ENCODE peak calls at places on chromosome 5, in five cellular contexts. I, A, E, M and P are unnamed samples.

GRCh38 chr5:138686668-138687067 is 66.6 kb upstream of the CTNNA1 start:
- DNase-seq in M (no peak), I (no peak), A (no peak), E (peak), P (peak)

GRCh38 chr5:154202379-154203260 is 12.1 kb downstream of the GALNT10 start:
- DNase-seq in I (no peak), M (no peak), A (no peak), E (no peak), P (no peak)

GRCh38 chr5:170420809-170421412 is 31.7 kb upstream of the KCNMB1 start:
- DNase-seq in M (peak), E (peak), A (peak), I (peak), P (peak)

GRCh38 chr5:148830220-148830619 is 3.8 kb downstream of the ADRB2 start:
- DNase-seq in A (no peak), E (no peak), I (no peak), M (no peak), P (no peak)

GRCh38 chr5:135179308-135179980 is 145.4 kb upstream of the PITX1 start:
- DNase-seq in E (no peak), I (no peak), A (no peak), M (peak), P (no peak)

GRCh38 chr5:40915341-40915926 is 6.1 kb downstream of the C7 start:
- DNase-seq in A (no peak), I (no peak), E (no peak), M (no peak), P (no peak)

GRCh38 chr5:176887252-176887849 is 11.8 kb downstream of the HK3 start:
- DNase-seq in A (no peak), E (no peak), I (no peak), M (no peak), P (no peak)

GRCh38 chr5:142782976-142783539 is 12.9 kb downstream of the ARHGAP26 start:
- DNase-seq in E (no peak), M (no peak), A (no peak), I (no peak), P (no peak)

GRCh38 chr5:127080001-127080478 is 6.7 kb upstream of the C5orf63 start:
- DNase-seq in E (no peak), I (peak), M (peak), A (no peak), P (no peak)

GRCh38 chr5:32020971-32021370 is 153.1 kb downstream of the GOLPH3 start:
- DNase-seq in E (no peak), M (no peak), I (no peak), A (no peak), P (no peak)

GRCh38 chr5:1227669-1228068 is 2.5 kb downstream of the SLC6A18 start:
- DNase-seq in A (peak), M (no peak), E (peak), I (peak), P (no peak)

GRCh38 chr5:155953335-155953734 is 373.6 kb upstream of the SGCD start:
- DNase-seq in A (no peak), E (peak), M (peak), I (no peak), P (no peak)

GRCh38 chr5:892390-893136 is at the start of the genes BRD9 and TRIP13:
- DNase-seq in M (peak), E (peak), I (peak), A (peak), P (peak)

GRCh38 chr5:134092875-134093274 is 21.6 kb upstream of the TCF7 start:
- DNase-seq in M (no peak), A (no peak), E (peak), I (peak), P (no peak)

GRCh38 chr5:159385529-159385928 is 55.2 kb upstream of the IL12B start:
- DNase-seq in I (no peak), A (no peak), M (no peak), E (no peak), P (no peak)

GRCh38 chr5:83313431-83313830 is 158.1 kb upstream of the VCAN start:
- DNase-seq in A (no peak), M (no peak), E (peak), I (no peak), P (peak)

GRCh38 chr5:168772466-168772961 is 193.3 kb upstream of the PANK3 start:
- DNase-seq in M (no peak), A (no peak), I (no peak), E (no peak), P (no peak)

GRCh38 chr5:322281-322941 is 897 bp downstream of the AHRR start:
- DNase-seq in E (peak), A (no peak), M (no peak), I (no peak), P (no peak)

GRCh38 chr5:154967419-154968024 is 26.6 kb downstream of the MRPL22 start:
- DNase-seq in M (peak), A (no peak), I (peak), E (no peak), P (peak)

GRCh38 chr5:165209101-165209727 is 1703.8 kb downstream of the MAT2B start:
- DNase-seq in E (peak), I (peak), M (peak), A (no peak), P (no peak)

GRCh38 chr5:113091622-113092021 is 115.0 kb downstream of the DCP2 start:
- DNase-seq in M (no peak), E (no peak), I (no peak), A (no peak), P (no peak)

GRCh38 chr5:134547579-134547978 is 22.1 kb downstream of the JADE2 start:
- DNase-seq in A (no peak), I (peak), M (no peak), E (peak), P (peak)

GRCh38 chr5:143245929-143246561 is 157.4 kb downstream of the NR3C1 start:
- DNase-seq in I (peak), M (no peak), A (no peak), E (peak), P (peak)

GRCh38 chr5:135425641-135426040 is 21.5 kb downstream of the DCANP1 start:
- DNase-seq in M (no peak), I (no peak), E (no peak), A (no peak), P (no peak)

GRCh38 chr5:6766558-6767191 is 53.4 kb downstream of the TENT4A start:
- DNase-seq in E (peak), I (peak), A (peak), M (no peak), P (peak)

GRCh38 chr5:178069909-178070308 is 43.4 kb upstream of the N4BP3 start:
- DNase-seq in E (no peak), M (peak), A (no peak), I (no peak), P (peak)

GRCh38 chr5:178420424-178420823 is 169.8 kb downstream of the COL23A1 start:
- DNase-seq in A (no peak), I (no peak), E (no peak), M (peak), P (no peak)

GRCh38 chr5:132260714-132261615 is 3.5 kb downstream of the PDLIM4 start:
- DNase-seq in E (peak), M (no peak), A (no peak), I (peak), P (peak)

GRCh38 chr5:95780597-95780996 is 41.9 kb downstream of the GLRX start:
- DNase-seq in E (peak), A (no peak), I (no peak), M (no peak), P (no peak)

GRCh38 chr5:172827843-172828242 is 6.2 kb upstream of the ERGIC1 start:
- DNase-seq in E (no peak), I (no peak), M (peak), A (no peak), P (no peak)
- H3K27ac ChIP-seq in E (no peak), I (no peak), M (no peak), A (peak), P (no peak)

GRCh38 chr5:90830058-90830457 is 271.5 kb downstream of the ADGRV1 start:
- DNase-seq in E (no peak), M (no peak), A (no peak), I (no peak), P (no peak)
- H3K27ac ChIP-seq in E (no peak), M (no peak), A (no peak), I (no peak), P (no peak)

DNA sequence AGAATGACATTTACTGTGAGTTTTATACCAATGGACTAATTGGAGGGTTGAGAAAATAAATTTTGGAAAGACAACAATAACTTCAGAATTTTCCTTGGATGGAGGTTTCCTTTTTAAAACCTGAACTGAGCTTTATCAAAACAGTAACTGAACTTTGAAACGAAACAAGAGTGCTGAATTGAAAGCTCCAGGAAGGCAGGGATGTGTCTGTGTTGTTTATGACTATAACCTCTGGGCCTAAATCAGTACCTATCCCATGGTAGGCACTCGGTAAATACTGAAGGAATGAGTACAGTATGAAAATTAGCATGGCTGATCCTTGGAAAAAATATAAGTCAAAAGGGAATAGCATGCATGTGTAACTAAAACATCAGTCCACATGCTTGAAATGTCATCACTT is 93.9 kb downstream of the GHR start:
- DNase-seq in I (no peak), M (no peak), E (no peak), A (no peak), P (no peak)
- H3K27ac ChIP-seq in I (no peak), M (no peak), E (no peak), A (no peak), P (no peak)

GRCh38 chr5:121533814-121534213 is 317.9 kb upstream of the FTMT start:
- DNase-seq in E (no peak), M (no peak), A (no peak), I (no peak), P (no peak)
- H3K27ac ChIP-seq in E (no peak), M (no peak), A (no peak), I (no peak), P (no peak)

GRCh38 chr5:84383296-84383815 is 1.3 kb downstream of the EDIL3 start:
- DNase-seq in M (no peak), I (no peak), A (no peak), E (no peak), P (no peak)

GRCh38 chr5:84382363-84383295 is 2.1 kb downstream of the EDIL3 start:
- DNase-seq in M (peak), E (peak), A (no peak), I (peak), P (peak)

GRCh38 chr5:84385705-84386104 is 1.0 kb upstream of the EDIL3 start:
- DNase-seq in M (no peak), E (no peak), A (no peak), I (no peak), P (no peak)

GRCh38 chr5:84383816-84384603 is 670 bp downstream of the EDIL3 start:
- DNase-seq in I (no peak), E (peak), A (no peak), M (peak), P (peak)

GRCh38 chr5:84384604-84385575 is at the start of gene EDIL3:
- DNase-seq in M (peak), E (peak), I (peak), A (no peak), P (peak)
- H3K27ac ChIP-seq in M (no peak), E (peak), I (no peak), A (peak), P (peak)

DNA sequence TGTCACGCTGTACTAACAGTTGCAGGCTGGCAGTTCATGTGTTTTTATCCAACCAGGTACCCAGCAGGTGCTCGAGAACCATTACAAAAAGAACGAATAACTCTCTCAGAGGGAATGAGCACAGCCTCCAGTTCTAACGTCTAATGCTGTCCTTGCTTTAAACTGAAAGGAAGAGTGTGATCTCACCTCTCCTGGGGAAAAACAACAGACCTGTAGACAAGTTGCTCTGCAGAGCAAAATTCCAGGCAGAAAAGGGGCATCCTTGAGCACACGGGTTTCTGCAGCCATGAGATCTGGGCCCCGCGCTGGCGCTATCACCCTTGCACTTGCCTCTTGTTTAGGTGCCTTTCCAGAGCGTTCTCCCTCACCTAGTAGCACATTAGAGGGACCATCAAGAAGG is 92.5 kb upstream of the DNAH5 start:
- DNase-seq in I (no peak), E (peak), A (no peak), M (no peak), P (no peak)
- H3K27ac ChIP-seq in I (peak), E (peak), A (no peak), M (no peak), P (peak)

GRCh38 chr5:137072376-137073174 is 426.6 kb downstream of the SPOCK1 start:
- DNase-seq in M (no peak), E (peak), A (no peak), I (no peak), P (no peak)

GRCh38 chr5:137073192-137073591 is 425.9 kb downstream of the SPOCK1 start:
- DNase-seq in M (no peak), A (no peak), E (peak), I (peak), P (no peak)

GRCh38 chr5:137071941-137072340 is 427.2 kb downstream of the SPOCK1 start:
- DNase-seq in E (peak), M (no peak), A (no peak), I (no peak), P (no peak)

GRCh38 chr5:137070521-137070920 is 428.6 kb downstream of the SPOCK1 start:
- DNase-seq in E (no peak), I (no peak), M (no peak), A (no peak), P (no peak)

DNA sequence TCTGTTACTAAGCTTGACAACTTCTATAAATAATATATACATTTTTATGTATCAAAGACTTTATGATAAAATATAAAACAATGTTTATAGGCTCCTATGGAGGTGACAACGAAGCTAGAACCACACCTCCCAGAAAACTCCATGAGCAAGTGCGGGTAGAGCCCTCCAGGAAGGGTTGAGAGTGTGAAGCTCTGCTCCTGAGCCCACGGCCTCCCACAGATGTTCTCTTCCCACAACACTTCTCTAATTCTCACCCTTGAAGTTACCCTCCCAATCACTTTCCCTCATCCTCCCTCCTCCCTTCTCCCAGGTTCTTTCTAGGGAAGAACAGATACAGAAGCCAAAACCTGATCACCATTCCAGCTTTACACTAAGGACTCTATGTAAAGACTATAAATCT is 427.6 kb downstream of the SPOCK1 start:
- DNase-seq in M (no peak), E (no peak), A (no peak), I (no peak), P (no peak)
- H3K27ac ChIP-seq in M (no peak), E (no peak), A (no peak), I (no peak), P (no peak)